ENCODE peak calls at places on chromosome 7, in eight cellular contexts. D, P, I, K, Y, A, Q and J are unnamed samples. For H3K4me1 and H3K9me3, the result is how much of the 10 kb centered on the place peaks cover.

GRCh38 chr7:49787980-49788379 is 14.5 kb downstream of the VWC2 start:
- DNase-seq in D (no peak), P (no peak), I (no peak), K (no peak), Y (no peak), A (no peak), Q (no peak), J (no peak)

GRCh38 chr7:134798155-134798554 is 18.7 kb downstream of the CALD1 start:
- DNase-seq in D (no peak), P (no peak), I (no peak), K (no peak), Y (no peak), A (no peak), Q (no peak), J (no peak)

GRCh38 chr7:73810991-73811360 is 19.8 kb upstream of the CLDN4 start:
- DNase-seq in D (no peak), P (no peak), I (no peak), K (peak), Y (no peak), A (no peak), Q (no peak), J (no peak)

GRCh38 chr7:33459340-33459751 is 330.0 kb downstream of the BBS9 start:
- DNase-seq in D (no peak), P (no peak), I (no peak), K (peak), Y (peak), A (peak), Q (peak), J (no peak)

GRCh38 chr7:82631998-82632397 is 188.4 kb upstream of the CACNA2D1 start:
- DNase-seq in D (no peak), P (no peak), I (no peak), K (no peak), Y (no peak), A (peak), Q (peak), J (no peak)

GRCh38 chr7:148912758-148913541 is 28.9 kb upstream of the EZH2 start:
- DNase-seq in D (no peak), P (no peak), I (peak), K (no peak), Y (peak), A (no peak), Q (peak), J (no peak)

GRCh38 chr7:11623093-11623678 is 208.8 kb downstream of the THSD7A start:
- DNase-seq in D (no peak), P (no peak), I (no peak), K (no peak), Y (no peak), A (no peak), Q (peak), J (no peak)

GRCh38 chr7:108294595-108294994 is 161.6 kb downstream of the NRCAM start:
- DNase-seq in D (no peak), P (no peak), I (no peak), K (no peak), Y (no peak), A (no peak), Q (peak), J (no peak)

GRCh38 chr7:35536396-35536826 is 158.5 kb downstream of the HERPUD2 start:
- DNase-seq in D (peak), P (no peak), I (no peak), K (no peak), Y (no peak), A (no peak), Q (no peak), J (no peak)

GRCh38 chr7:3083350-3083749 is 39.7 kb upstream of the CARD11 start:
- DNase-seq in D (no peak), P (no peak), I (no peak), K (no peak), Y (no peak), A (no peak), Q (no peak), J (no peak)

GRCh38 chr7:136585954-136586670 is 282.3 kb upstream of the CHRM2 start:
- DNase-seq in D (no peak), P (no peak), I (no peak), K (no peak), Y (no peak), A (no peak), Q (no peak), J (no peak)

GRCh38 chr7:47561715-47562446 is 20.0 kb downstream of the TNS3 start:
- DNase-seq in D (no peak), P (no peak), I (no peak), K (no peak), Y (no peak), A (no peak), Q (peak), J (no peak)

GRCh38 chr7:128974241-128974934 is 36.7 kb downstream of the IRF5 start:
- DNase-seq in D (no peak), P (no peak), I (no peak), K (no peak), Y (no peak), A (peak), Q (peak), J (no peak)

GRCh38 chr7:81846398-81846797 is 76.6 kb upstream of the HGF start:
- DNase-seq in D (no peak), P (no peak), I (no peak), K (no peak), Y (no peak), A (peak), Q (peak), J (peak)

GRCh38 chr7:99709260-99709659 is 25.7 kb downstream of the CYP3A7 start:
- DNase-seq in D (no peak), P (no peak), I (no peak), K (no peak), Y (no peak), A (no peak), Q (no peak), J (no peak)

GRCh38 chr7:75987805-75988630 is 6.4 kb downstream of the TMEM120A start:
- DNase-seq in D (no peak), P (no peak), I (no peak), K (no peak), Y (no peak), A (no peak), Q (no peak), J (peak)

GRCh38 chr7:73779517-73779916 is 9.4 kb upstream of the CLDN3 start:
- DNase-seq in D (no peak), P (no peak), I (no peak), K (no peak), Y (no peak), A (no peak), Q (peak), J (no peak)

GRCh38 chr7:134602921-134603394 is 43.7 kb upstream of the BPGM start:
- DNase-seq in D (no peak), P (no peak), I (no peak), K (no peak), Y (no peak), A (peak), Q (peak), J (no peak)

GRCh38 chr7:55019329-55019690 is 493 bp downstream of the EGFR start:
- DNase-seq in D (peak), P (peak), I (no peak), K (peak), Y (no peak), A (no peak), Q (peak), J (peak)

GRCh38 chr7:35286986-35287385 is 33.1 kb upstream of the TBX20 start:
- DNase-seq in D (no peak), P (no peak), I (no peak), K (no peak), Y (no peak), A (no peak), Q (no peak), J (no peak)

GRCh38 chr7:18570890-18571478 is 75.4 kb downstream of the HDAC9 start:
- DNase-seq in D (no peak), P (no peak), I (no peak), K (peak), Y (peak), A (peak), Q (peak), J (no peak)

GRCh38 chr7:130841416-130841815 is 107.4 kb upstream of the KLF14 start:
- DNase-seq in D (no peak), P (no peak), I (peak), K (no peak), Y (no peak), A (no peak), Q (no peak), J (no peak)

GRCh38 chr7:39428221-39428620 is 138.0 kb upstream of the YAE1 start:
- DNase-seq in D (no peak), P (no peak), I (no peak), K (no peak), Y (no peak), A (peak), Q (peak), J (peak)

GRCh38 chr7:64802699-64803098 is 8.5 kb downstream of the ZNF138 start:
- DNase-seq in D (no peak), P (no peak), I (no peak), K (no peak), Y (no peak), A (no peak), Q (no peak), J (no peak)

GRCh38 chr7:106072715-106073091 is 39.4 kb downstream of the SYPL1 start:
- DNase-seq in D (no peak), P (no peak), I (no peak), K (no peak), Y (no peak), A (no peak), Q (no peak), J (no peak)

GRCh38 chr7:137546009-137546408 is 202.5 kb upstream of the PTN start:
- DNase-seq in D (no peak), P (no peak), I (no peak), K (no peak), Y (no peak), A (no peak), Q (no peak), J (no peak)

GRCh38 chr7:32161708-32162107 is 91.5 kb upstream of the PDE1C start:
- DNase-seq in D (no peak), P (no peak), I (no peak), K (no peak), Y (no peak), A (peak), Q (peak), J (no peak)

GRCh38 chr7:36188923-36189322 is 35.9 kb downstream of the EEPD1 start:
- DNase-seq in D (no peak), P (no peak), I (no peak), K (peak), Y (no peak), A (no peak), Q (no peak), J (no peak)

GRCh38 chr7:155003215-155003999 is 483 bp upstream of the PAXIP1 start:
- DNase-seq in D (peak), P (peak), I (peak), K (peak), Y (peak), A (peak), Q (peak), J (peak)

GRCh38 chr7:48366096-48366495 is 194.8 kb downstream of the ABCA13 start:
- DNase-seq in D (no peak), P (no peak), I (no peak), K (no peak), Y (no peak), A (peak), Q (peak), J (no peak)

GRCh38 chr7:103914147-103914899 is 75.1 kb downstream of the RELN start:
- DNase-seq in D (no peak), P (no peak), I (no peak), K (no peak), Y (no peak), A (peak), Q (peak), J (no peak)

GRCh38 chr7:13032524-13032923 is 345.1 kb downstream of the ARL4A start:
- DNase-seq in D (no peak), P (no peak), I (no peak), K (peak), Y (no peak), A (no peak), Q (no peak), J (no peak)

DNA sequence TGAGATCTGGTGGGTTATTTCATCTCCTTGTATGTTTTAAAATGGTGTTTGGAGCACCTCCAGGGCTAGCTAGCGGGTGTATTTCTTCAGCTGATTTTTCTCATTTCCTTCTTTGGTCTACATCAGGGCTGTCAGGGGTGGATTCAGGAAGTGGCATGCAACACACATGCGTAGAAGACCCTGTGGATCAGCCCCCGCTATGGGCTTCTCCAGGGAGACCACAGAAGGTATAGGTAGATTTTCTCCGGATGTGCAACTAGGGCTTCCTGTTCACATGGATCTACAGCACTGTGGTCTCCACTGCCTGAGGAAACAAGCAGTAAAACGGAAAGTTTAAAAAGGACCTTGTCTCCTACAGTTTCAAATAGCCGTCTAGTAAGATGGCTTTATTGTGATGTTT is 10.4 kb downstream of the NUB1 start:
- DNase-seq in D (no peak), P (no peak), I (peak), K (no peak), Y (no peak), A (no peak), Q (no peak), J (no peak)
- H3K4me1 ChIP-seq in D (under half), P (under half), I (under half), K (under half), Y (under half), A (under half), Q (under half), J (under half)

GRCh38 chr7:159031135-159031701 is 113.4 kb downstream of the VIPR2 start:
- DNase-seq in D (no peak), P (peak), I (no peak), K (peak), Y (no peak), A (no peak), Q (no peak), J (peak)
- H3K27ac ChIP-seq in D (no peak), P (peak), I (no peak), K (no peak), Y (peak), A (no peak), Q (no peak), J (no peak)

GRCh38 chr7:69764071-69764470 is 165.8 kb downstream of the AUTS2 start:
- DNase-seq in D (no peak), P (no peak), I (no peak), K (no peak), Y (no peak), A (no peak), Q (no peak), J (no peak)
- H3K9me3 ChIP-seq in D (under half), P (under half), I (under half), K (under half), Y (under half), A (under half), Q (under half), J (under half)

GRCh38 chr7:105028004-105028403 is 14.0 kb downstream of the KMT2E start:
- DNase-seq in D (no peak), P (no peak), I (no peak), K (no peak), Y (no peak), A (no peak), Q (no peak), J (no peak)

GRCh38 chr7:105027176-105027853 is 13.3 kb downstream of the KMT2E start:
- DNase-seq in D (no peak), P (no peak), I (no peak), K (no peak), Y (no peak), A (no peak), Q (no peak), J (no peak)

GRCh38 chr7:105026750-105027149 is 12.7 kb downstream of the KMT2E start:
- DNase-seq in D (no peak), P (no peak), I (no peak), K (no peak), Y (no peak), A (no peak), Q (no peak), J (no peak)

GRCh38 chr7:105022458-105022857 is 8.5 kb downstream of the KMT2E start:
- DNase-seq in D (no peak), P (no peak), I (no peak), K (no peak), Y (no peak), A (no peak), Q (no peak), J (no peak)

DNA sequence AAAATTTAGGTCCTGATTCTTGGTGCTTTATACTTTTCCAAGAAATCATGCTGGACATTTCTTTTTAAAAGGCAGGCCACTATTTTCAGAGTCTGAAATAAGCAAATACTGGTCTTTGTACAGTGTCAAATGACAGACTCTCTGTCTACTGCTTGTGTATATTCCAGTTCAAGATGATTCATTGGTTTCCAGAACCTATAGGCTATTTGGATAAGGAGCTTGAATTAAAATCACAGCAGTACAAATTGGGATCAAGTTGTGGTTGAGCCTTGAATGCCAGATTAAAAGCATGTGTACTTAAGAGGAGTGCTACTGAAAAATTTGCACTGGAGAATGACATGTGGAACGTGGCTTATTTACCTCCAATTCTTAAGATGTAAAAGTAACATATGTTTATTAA is 10.7 kb downstream of the KMT2E start:
- DNase-seq in D (no peak), P (no peak), I (no peak), K (no peak), Y (no peak), A (peak), Q (peak), J (no peak)
- H3K4me1 ChIP-seq in D (half or more), P (under half), I (half or more), K (under half), Y (under half), A (under half), Q (under half), J (half or more)